ENCODE peak calls at places on chromosomes 11 and 22, in five cellular contexts. J is H1, V is cardiac muscle cell, F is endodermal cell, Q is heart left ventricle. O is an unnamed sample.

GRCh38 chr22:48675828-48676145 is 1151.9 kb downstream of the BRD1 start:
- DNase-seq in J (no peak), V (no peak), F (no peak), Q (no peak), O (no peak)

GRCh38 chr22:48961705-48962104 is 866.0 kb downstream of the BRD1 start:
- DNase-seq in J (no peak), V (no peak), F (no peak), Q (no peak), O (no peak)

GRCh38 chr11:43899094-43899493 is 18.5 kb downstream of the ALKBH3 start:
- DNase-seq in J (no peak), V (no peak), F (no peak), Q (no peak), O (no peak)

GRCh38 chr22:41557401-41558240 is 3.2 kb upstream of the CSDC2 start:
- DNase-seq in J (no peak), V (peak; percentile 97), F (peak; percentile 73), Q (peak; percentile 89), O (no peak)

GRCh38 chr11:122516686-122517085 is 138.8 kb upstream of the UBASH3B start:
- DNase-seq in J (no peak), V (no peak), F (no peak), Q (no peak), O (no peak)

GRCh38 chr11:13134886-13135285 is 125.8 kb downstream of the RASSF10 start:
- DNase-seq in J (no peak), V (no peak), F (no peak), Q (no peak), O (no peak)

GRCh38 chr11:2419638-2420501 is 19.3 kb downstream of the TSSC4 start:
- DNase-seq in J (no peak), V (peak; percentile 87), F (peak; percentile 92), Q (peak; percentile 70), O (peak; percentile 83)

GRCh38 chr11:18768472-18768901 is 23.1 kb downstream of the PTPN5 start:
- DNase-seq in J (no peak), V (no peak), F (no peak), Q (no peak), O (no peak)

GRCh38 chr22:29907753-29908515 is 25.0 kb downstream of the MTMR3 start:
- DNase-seq in J (no peak), V (peak; percentile 93), F (no peak), Q (peak; percentile 81), O (peak; percentile 98)

GRCh38 chr11:119625206-119625988 is 103.6 kb downstream of the NECTIN1 start:
- DNase-seq in J (no peak), V (peak; percentile 37), F (no peak), Q (no peak), O (no peak)
- H3K4me1 ChIP-seq in J (peaks cover 5% of the 10 kb centered on the region), V (no peaks in the 10 kb centered on the region), F (peaks cover 12% of the 10 kb centered on the region), Q (peaks cover 7% of the 10 kb centered on the region), O (no peaks in the 10 kb centered on the region)

DNA sequence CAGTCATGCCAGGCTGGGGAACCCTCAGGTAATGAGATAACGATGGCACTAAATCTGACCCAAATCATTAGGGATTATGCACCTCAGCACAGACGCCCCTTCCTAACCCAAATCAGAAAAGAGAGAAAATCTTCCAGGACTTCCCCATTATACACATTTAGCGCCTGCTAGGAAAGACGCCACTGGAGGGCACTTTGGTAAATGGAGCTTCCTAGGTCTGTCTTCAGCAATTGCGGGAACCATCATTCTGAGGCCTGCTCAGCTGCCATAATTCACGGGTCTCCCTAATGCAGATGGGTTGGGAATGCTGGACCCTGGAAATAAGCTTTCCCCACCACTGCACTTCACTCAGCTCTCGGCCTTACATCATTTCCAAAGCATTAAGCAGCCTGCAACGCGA is 86.2 kb upstream of the OPCML start:
- DNase-seq in J (no peak), V (no peak), F (peak; percentile 61), Q (no peak), O (no peak)
- TF ChIP-seq CTCF in J (no peak), V (no peak), F (peak; percentile 59), Q (no peak), O (no peak)

GRCh38 chr22:43263645-43264514 is 76.9 kb upstream of the TTLL12 start:
- DNase-seq in J (no peak), V (peak; percentile 90), F (no peak), Q (peak; percentile 58), O (no peak)
- H3K4me3 ChIP-seq in J (no peak overlapping the region), V (no peak overlapping the region), F (no peak overlapping the region), Q (no peak overlapping the region), O (no peak overlapping the region)

GRCh38 chr22:31290494-31291402 is 1.5 kb downstream of the PIK3IP1 start:
- DNase-seq in J (peak; percentile 53), V (peak; percentile 91), F (peak; percentile 97), Q (peak; percentile 94), O (peak; percentile 85)
- H3K4me1 ChIP-seq in J (peaks cover 7% of the 10 kb centered on the region), V (peaks cover 18% of the 10 kb centered on the region), F (no peaks in the 10 kb centered on the region), Q (peaks cover 52% of the 10 kb centered on the region), O (peaks cover 12% of the 10 kb centered on the region)

DNA sequence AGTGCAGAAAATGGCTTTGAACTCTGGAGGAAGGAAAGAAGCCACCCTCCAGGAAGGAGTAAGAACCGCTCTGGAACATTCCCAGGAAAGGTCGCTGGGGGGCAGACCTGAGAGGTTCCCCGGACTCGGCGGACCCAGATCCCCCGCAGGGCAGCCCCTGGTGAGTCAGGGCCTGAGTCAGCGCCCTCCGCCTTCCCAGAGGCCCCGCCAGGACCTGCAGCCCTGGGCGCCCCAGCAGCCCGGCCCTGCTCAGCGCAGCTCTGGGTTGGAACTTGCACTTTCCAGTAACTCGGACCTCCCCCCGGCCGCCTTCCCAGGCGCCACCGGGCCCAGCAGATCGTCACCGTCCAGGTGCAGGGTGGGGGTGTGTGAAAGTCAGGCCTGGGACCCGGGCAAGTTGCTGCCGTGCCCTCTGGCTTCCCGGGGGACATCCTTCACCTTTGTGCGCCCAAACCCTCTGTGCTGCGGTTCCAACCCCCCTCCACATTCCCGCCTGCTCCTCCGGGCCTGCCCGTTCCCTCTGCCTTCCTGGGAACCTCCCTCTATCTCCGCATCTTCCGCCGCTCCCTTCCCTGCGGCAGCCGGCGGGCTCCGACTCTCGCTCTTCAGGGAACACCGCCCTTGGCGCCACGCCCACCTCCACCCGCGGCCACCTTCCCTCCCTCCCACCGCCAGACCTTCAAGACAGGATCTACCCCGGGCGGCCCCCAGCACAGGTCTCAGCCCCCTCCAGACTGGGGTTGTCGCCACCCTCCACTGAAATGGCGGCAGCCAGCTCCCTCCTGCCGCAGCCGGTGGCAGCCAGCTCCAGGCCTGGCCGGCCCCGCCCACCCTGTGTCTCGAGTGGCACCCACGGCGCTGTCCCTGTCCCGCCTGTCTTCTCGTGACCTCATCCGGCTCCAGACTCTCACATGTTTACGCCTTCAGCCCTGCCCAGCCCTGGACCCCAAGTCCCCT is 36.8 kb upstream of the WNT7B start:
- DNase-seq in J (peak; percentile 67), V (peak; percentile 98), F (peak; percentile 95), Q (peak; percentile 98), O (peak; percentile 96)
- TF ChIP-seq CTCF in J (peak; percentile 57), V (peak; percentile 80), F (peak; percentile 82), Q (peak; percentile 75), O (peak; percentile 68)

GRCh38 chr11:61906522-61906909 is 10.8 kb downstream of the RAB3IL1 start:
- DNase-seq in J (no peak), V (no peak), F (no peak), Q (no peak), O (no peak)

GRCh38 chr11:61903845-61904244 is 12.5 kb upstream of the FADS3 start:
- DNase-seq in J (no peak), V (no peak), F (no peak), Q (no peak), O (no peak)

GRCh38 chr11:61905801-61906521 is 11.4 kb downstream of the RAB3IL1 start:
- DNase-seq in J (no peak), V (no peak), F (no peak), Q (no peak), O (no peak)

GRCh38 chr11:61905067-61905696 is 12.2 kb downstream of the RAB3IL1 start:
- DNase-seq in J (no peak), V (no peak), F (no peak), Q (no peak), O (no peak)

GRCh38 chr11:61904539-61905048 is 12.8 kb downstream of the RAB3IL1 start:
- DNase-seq in J (no peak), V (no peak), F (peak; percentile 91), Q (no peak), O (no peak)
- H3K4me3 ChIP-seq in J (peak overlapping the region; percentile 26), V (no peak overlapping the region), F (no peak overlapping the region), Q (no peak overlapping the region), O (no peak overlapping the region)

DNA sequence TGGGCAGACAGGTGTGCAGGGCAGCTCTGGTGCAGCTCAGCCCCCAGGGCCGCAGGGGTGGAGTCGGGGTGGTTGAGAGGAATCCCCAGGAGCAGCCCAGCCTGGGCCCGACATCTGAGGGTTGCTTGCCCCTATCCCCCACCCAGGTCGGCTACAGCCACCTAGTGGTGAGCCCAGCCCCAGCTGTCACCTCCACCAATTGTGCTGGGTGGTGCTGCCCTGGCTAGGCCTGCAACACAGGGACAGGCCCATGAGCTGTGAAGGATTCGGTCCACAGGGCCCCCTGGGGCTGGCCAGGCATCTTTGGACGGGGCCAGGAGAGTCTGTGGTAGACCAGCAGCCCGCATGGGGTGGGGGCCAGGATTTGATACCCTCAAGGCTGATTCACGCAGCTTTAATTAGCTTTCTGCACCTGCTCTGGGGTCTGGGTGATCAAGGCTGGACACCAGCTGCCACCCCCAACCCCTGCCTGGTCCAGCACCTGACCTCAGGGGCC is 29.5 kb downstream of the RTN4R start:
- DNase-seq in J (peak; percentile 34), V (no peak), F (peak; percentile 95), Q (peak; percentile 55), O (peak; percentile 30)
- H3K4me1 ChIP-seq in J (no peaks in the 10 kb centered on the region), V (peaks cover 13% of the 10 kb centered on the region), F (peaks cover 6% of the 10 kb centered on the region), Q (peaks cover 49% of the 10 kb centered on the region), O (peaks cover 4% of the 10 kb centered on the region)

GRCh38 chr11:93623179-93623578 is 38.3 kb upstream of the CEP295 start:
- DNase-seq in J (peak; percentile 10), V (no peak), F (peak; percentile 87), Q (no peak), O (no peak)

GRCh38 chr11:93626038-93626437 is 35.4 kb upstream of the CEP295 start:
- DNase-seq in J (no peak), V (no peak), F (no peak), Q (no peak), O (no peak)

GRCh38 chr11:93623938-93624337 is 37.5 kb upstream of the CEP295 start:
- DNase-seq in J (no peak), V (no peak), F (no peak), Q (no peak), O (no peak)

GRCh38 chr11:93622043-93622442 is 39.4 kb upstream of the CEP295 start:
- DNase-seq in J (no peak), V (no peak), F (no peak), Q (no peak), O (peak; percentile 43)
- TF ChIP-seq CTCF in J (peak; percentile 9), V (no peak), F (peak; percentile 43), Q (peak; percentile 16), O (peak; percentile 55)

GRCh38 chr11:61378713-61379313 is 13.6 kb upstream of the TMEM216 start:
- DNase-seq in J (no peak), V (peak; percentile 97), F (no peak), Q (peak; percentile 46), O (peak; percentile 77)
- H3K4me3 ChIP-seq in J (no peak overlapping the region), V (no peak overlapping the region), F (no peak overlapping the region), Q (no peak overlapping the region), O (no peak overlapping the region)

DNA sequence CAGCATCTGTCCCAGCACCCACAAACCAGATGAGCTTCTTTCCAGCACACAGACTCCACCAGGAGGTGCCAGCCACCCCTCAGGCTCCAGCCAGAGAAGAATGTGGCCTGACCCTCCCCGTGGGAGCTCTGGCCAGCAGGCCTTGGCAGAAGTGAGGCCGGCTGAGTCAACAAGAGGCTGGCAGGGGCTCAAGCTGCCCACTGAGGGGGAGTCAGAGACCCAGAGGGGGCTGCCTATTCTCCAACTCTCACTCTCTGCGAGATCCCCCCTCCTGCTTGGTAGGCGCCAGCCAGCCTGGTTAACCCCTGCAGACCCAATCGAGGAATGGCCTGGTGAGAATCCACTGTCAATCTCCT is 10.6 kb upstream of the CDC42EP1 start:
- DNase-seq in J (no peak), V (peak; percentile 79), F (peak; percentile 87), Q (peak; percentile 70), O (no peak)
- H3K4me1 ChIP-seq in J (peaks cover 25% of the 10 kb centered on the region), V (peaks cover 20% of the 10 kb centered on the region), F (peaks cover 20% of the 10 kb centered on the region), Q (peaks cover 75% of the 10 kb centered on the region), O (peaks cover 13% of the 10 kb centered on the region)